ENCODE peak calls at places on chromosomes 6 and 20, in nine cellular contexts. M is pancreas, E is Panc1, G is AG04450, O is SK-N-SH, F is left ventricle myocardium inferior, I is breast epithelium, T is gastrocnemius medialis, U is heart left ventricle. L is an unnamed sample. For H3K9me3, the result is how much of the 10 kb centered on the place peaks cover.

GRCh38 chr6:4153514-4153985 is 18.2 kb upstream of the ECI2 start:
- DNase-seq in M (no peak), E (no peak), G (no peak), O (no peak), F (no peak), I (no peak), T (no peak), U (no peak), L (no peak)

GRCh38 chr20:8829232-8829631 is 239.7 kb upstream of the PLCB4 start:
- DNase-seq in M (no peak), E (no peak), G (no peak), O (no peak), F (no peak), I (no peak), T (no peak), U (no peak), L (no peak)

GRCh38 chr6:50925981-50926380 is 107.3 kb downstream of the TFAP2B start:
- DNase-seq in M (no peak), E (no peak), G (no peak), O (no peak), F (no peak), I (no peak), T (no peak), U (no peak), L (no peak)

GRCh38 chr6:140661691-140662090 is 1287.2 kb upstream of the CITED2 start:
- DNase-seq in M (no peak), E (no peak), G (no peak), O (no peak), F (no peak), I (no peak), T (no peak), U (no peak), L (no peak)

GRCh38 chr6:142165227-142165626 is 18.2 kb downstream of the VTA1 start:
- DNase-seq in M (no peak), E (no peak), G (no peak), O (no peak), F (no peak), I (no peak), T (no peak), U (no peak), L (no peak)

GRCh38 chr20:39117486-39117885 is 155.3 kb downstream of the DHX35 start:
- DNase-seq in M (no peak), E (no peak), G (no peak), O (no peak), F (no peak), I (no peak), T (no peak), U (no peak), L (no peak)

GRCh38 chr6:123733180-123733579 is 70.5 kb upstream of the NKAIN2 start:
- DNase-seq in M (no peak), E (no peak), G (no peak), O (no peak), F (no peak), I (no peak), T (no peak), U (no peak), L (no peak)

GRCh38 chr6:166393535-166393823 is 10.7 kb upstream of the MPC1 start:
- DNase-seq in M (no peak), E (no peak), G (no peak), O (no peak), F (no peak), I (no peak), T (no peak), U (no peak), L (no peak)

GRCh38 chr6:16840725-16841124 is 79.5 kb upstream of the ATXN1 start:
- DNase-seq in M (no peak), E (no peak), G (no peak), O (no peak), F (no peak), I (no peak), T (no peak), U (no peak), L (no peak)

GRCh38 chr6:163588211-163588919 is 173.8 kb downstream of the QKI start:
- DNase-seq in M (no peak), E (no peak), G (peak), O (peak), F (no peak), I (no peak), T (peak), U (no peak), L (no peak)

GRCh38 chr6:114342826-114343781 is at the start of gene HS3ST5:
- DNase-seq in M (peak), E (no peak), G (no peak), O (peak), F (no peak), I (no peak), T (no peak), U (peak), L (no peak)

GRCh38 chr20:25338112-25339023 is 52.3 kb downstream of the ABHD12 start:
- DNase-seq in M (peak), E (no peak), G (no peak), O (no peak), F (no peak), I (no peak), T (no peak), U (no peak), L (no peak)

GRCh38 chr6:152380993-152381898 is 255.9 kb downstream of the SYNE1 start:
- DNase-seq in M (peak), E (peak), G (peak), O (peak), F (peak), I (peak), T (peak), U (peak), L (peak)

GRCh38 chr6:128487055-128487454 is 33.3 kb downstream of the PTPRK start:
- DNase-seq in M (no peak), E (no peak), G (no peak), O (no peak), F (no peak), I (no peak), T (no peak), U (no peak), L (no peak)

GRCh38 chr20:63974402-63975200 is 4.8 kb downstream of the SAMD10 start:
- DNase-seq in M (peak), E (no peak), G (no peak), O (peak), F (peak), I (peak), T (no peak), U (peak), L (no peak)

GRCh38 chr6:43256670-43257664 is 13.7 kb downstream of the TTBK1 start:
- DNase-seq in M (no peak), E (no peak), G (no peak), O (no peak), F (no peak), I (no peak), T (no peak), U (no peak), L (no peak)

GRCh38 chr20:63850689-63851547 is 10.4 kb upstream of the ABHD16B start:
- DNase-seq in M (no peak), E (no peak), G (no peak), O (no peak), F (no peak), I (no peak), T (no peak), U (no peak), L (no peak)

GRCh38 chr6:1749041-1749440 is 139.3 kb downstream of the FOXC1 start:
- DNase-seq in M (no peak), E (no peak), G (no peak), O (no peak), F (no peak), I (no peak), T (no peak), U (no peak), L (no peak)

GRCh38 chr20:45857836-45858250 is 429 bp downstream of the ZSWIM3 start:
- DNase-seq in M (no peak), E (no peak), G (no peak), O (peak), F (no peak), I (no peak), T (no peak), U (no peak), L (no peak)

DNA sequence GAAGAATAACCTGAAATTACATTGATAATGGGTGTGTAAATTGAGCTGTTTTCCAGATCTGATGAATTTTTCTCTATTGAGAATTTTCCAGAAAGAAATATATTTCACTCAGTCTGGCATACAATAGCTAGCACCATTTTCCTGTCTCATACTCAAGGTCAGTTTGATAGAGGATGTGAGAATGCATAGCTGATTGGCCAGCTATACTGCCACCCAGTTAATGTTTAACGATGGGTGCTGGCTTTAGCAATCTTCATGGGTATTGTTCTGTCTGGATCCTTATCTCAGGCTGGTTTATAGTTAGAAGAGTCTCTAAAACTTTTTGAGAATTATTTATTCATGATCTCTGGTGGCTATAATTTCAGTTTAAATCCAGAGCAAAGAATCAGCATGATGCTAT is 147.4 kb downstream of the HDGFL1 start:
- DNase-seq in M (peak), E (no peak), G (no peak), O (no peak), F (no peak), I (no peak), T (no peak), U (no peak), L (no peak)
- H3K9me3 ChIP-seq in M (under half), E (under half), G (under half), O (under half), F (under half), I (under half), T (under half), U (under half), L (under half)

DNA sequence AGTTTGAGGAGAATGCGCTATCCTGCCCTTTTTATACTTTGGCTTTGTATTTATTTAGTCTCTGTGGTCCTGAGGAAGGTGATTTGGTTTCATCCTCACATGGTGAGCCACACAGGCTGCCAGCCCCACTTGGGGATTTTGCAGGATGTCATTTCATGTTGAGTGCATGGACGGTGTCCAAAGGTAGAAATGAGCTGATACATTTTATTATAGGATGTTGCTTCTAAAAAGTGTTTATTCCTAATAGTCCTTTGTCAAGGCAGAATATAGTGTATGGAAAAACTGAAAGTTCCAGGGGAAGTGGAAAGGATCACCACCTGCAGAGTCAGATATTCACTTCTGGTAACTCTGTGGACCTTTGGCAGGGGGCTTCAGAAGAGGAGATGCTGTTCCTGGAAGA is 434.6 kb downstream of the CD109 start:
- DNase-seq in M (no peak), E (no peak), G (no peak), O (no peak), F (no peak), I (no peak), T (no peak), U (no peak), L (no peak)
- TF ChIP-seq CTCF in M (no peak), E (no peak), G (no peak), O (no peak), F (no peak), I (no peak), T (no peak), U (no peak), L (no peak)

DNA sequence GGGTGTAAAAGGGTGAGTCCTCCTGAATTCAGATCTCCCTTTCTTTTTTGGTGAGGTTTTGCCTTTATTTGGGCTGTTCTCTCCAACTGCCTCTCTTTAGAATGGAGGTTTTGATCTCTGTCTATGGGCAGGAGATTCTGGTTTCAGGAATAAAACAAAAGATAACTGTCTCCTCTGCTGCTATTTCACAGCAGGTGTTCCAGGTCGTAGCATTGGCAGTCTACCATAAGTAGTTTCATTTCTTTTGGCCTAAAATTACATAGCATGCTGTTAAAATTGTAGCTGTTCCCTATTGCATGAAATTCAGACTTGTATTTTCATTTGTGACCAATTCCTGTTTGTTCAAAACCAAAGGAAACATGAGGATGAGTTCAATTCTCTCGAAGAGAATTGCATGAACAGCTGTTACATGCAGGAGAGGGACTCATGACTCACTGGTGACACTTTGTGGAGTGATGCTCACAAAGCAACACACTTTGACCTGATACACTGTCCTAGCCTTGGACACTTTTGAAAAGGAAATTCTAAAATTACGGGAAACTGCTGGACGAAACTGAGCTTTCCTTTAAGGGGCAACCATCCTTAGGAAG is 76.8 kb upstream of the SIRPG start:
- DNase-seq in M (no peak), E (no peak), G (no peak), O (no peak), F (no peak), I (no peak), T (no peak), U (no peak), L (no peak)
- H3K27ac ChIP-seq in M (no peak), E (no peak), G (no peak), O (no peak), F (no peak), I (no peak), T (no peak), U (no peak), L (no peak)

DNA sequence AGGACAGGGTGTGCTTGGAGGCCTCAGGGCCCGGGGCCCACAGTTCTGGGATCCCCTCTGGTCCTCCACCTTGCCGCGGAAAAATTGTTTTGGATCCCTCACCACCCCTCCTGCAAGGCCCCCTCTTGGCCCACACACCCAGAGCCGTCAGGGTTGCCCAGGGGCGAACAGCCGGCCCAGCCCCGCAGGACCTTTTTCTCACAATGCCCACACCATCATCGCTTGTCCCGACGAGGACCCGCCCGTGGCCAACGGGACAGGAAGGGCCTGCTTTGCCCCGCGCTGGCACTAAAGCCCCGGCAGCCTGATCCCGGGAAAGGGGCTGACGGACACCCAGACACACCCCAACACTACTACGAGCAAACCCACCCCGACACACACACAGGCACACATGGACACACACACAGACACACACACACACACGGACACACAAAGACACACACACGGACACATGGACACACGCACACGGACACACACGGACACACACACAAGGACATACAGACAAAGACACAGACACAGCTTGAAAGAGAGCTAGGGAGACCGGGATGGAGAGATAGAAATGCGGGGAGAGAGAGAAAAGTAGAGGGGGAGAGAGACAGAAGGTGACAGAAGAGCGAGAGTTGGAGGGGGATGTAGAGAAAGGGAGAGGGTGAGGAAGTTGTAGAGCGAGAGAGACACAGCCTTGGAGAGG is 1493.5 kb upstream of the DEFB115 start:
- DNase-seq in M (no peak), E (no peak), G (no peak), O (peak), F (no peak), I (no peak), T (no peak), U (no peak), L (no peak)
- H3K9me3 ChIP-seq in M (under half), E (under half), G (under half), O (under half), F (under half), I (under half), T (under half), U (under half), L (under half)

L was measured in tibial artery.